ENCODE peak calls at places on chromosomes 13 and 19, in seven cellular contexts. K is GM12878, A is SK-N-SH, X is HepG2, F is HCT116, G is A549, Y is HL-60. T is an unnamed sample.

GRCh38 chr19:1591421-1592022 is 1.1 kb downstream of the MBD3 start:
- DNase-seq in X (no peak), K (no peak), A (peak; percentile 57), G (no peak), F (no peak), Y (no peak), T (no peak)

GRCh38 chr19:14479985-14480694 is 5.0 kb upstream of the PTGER1 start:
- DNase-seq in X (no peak), A (peak; percentile 95), F (no peak), G (peak; percentile 63), K (no peak), Y (peak; percentile 72), T (peak; percentile 86)

GRCh38 chr13:44396963-44397580 is 23.4 kb downstream of the SERP2 start:
- DNase-seq in G (no peak), X (no peak), Y (no peak), K (no peak), A (peak; percentile 77), F (no peak), T (peak; percentile 36)

GRCh38 chr19:28558783-28559182 is 654.2 kb downstream of the UQCRFS1 start:
- DNase-seq in K (no peak), G (no peak), A (no peak), X (no peak), Y (no peak), F (no peak), T (no peak)

GRCh38 chr19:48624791-48625723 is 5.8 kb downstream of the SPHK2 start:
- DNase-seq in X (no peak), F (no peak), K (no peak), A (no peak), Y (no peak), G (no peak), T (no peak)

GRCh38 chr19:30557212-30557611 is 185.0 kb downstream of the ZNF536 start:
- DNase-seq in X (no peak), F (no peak), G (no peak), A (no peak), Y (no peak), K (no peak), T (no peak)

GRCh38 chr19:38318595-38319142 is 976 bp upstream of the KCNK6 start:
- DNase-seq in A (no peak), K (no peak), F (no peak), G (no peak), X (no peak), Y (no peak), T (no peak)

GRCh38 chr13:74062933-74063332 is 71.3 kb downstream of the KLF12 start:
- DNase-seq in X (no peak), A (no peak), K (peak; percentile 52), F (no peak), G (no peak), Y (no peak), T (no peak)

GRCh38 chr19:39737351-39737750 is 478 bp downstream of the CLC start:
- DNase-seq in A (no peak), F (no peak), X (no peak), Y (no peak), K (no peak), G (no peak), T (no peak)

GRCh38 chr13:20808874-20809273 is 35.1 kb upstream of the EEF1AKMT1 start:
- DNase-seq in A (no peak), X (no peak), Y (no peak), G (no peak), K (no peak), F (no peak), T (no peak)

GRCh38 chr13:95360464-95361097 is 59.3 kb upstream of the ABCC4 start:
- DNase-seq in G (no peak), F (no peak), A (no peak), X (no peak), K (no peak), Y (no peak), T (no peak)

GRCh38 chr19:15159251-15159650 is 41.5 kb downstream of the NOTCH3 start:
- DNase-seq in F (no peak), K (no peak), G (peak; percentile 17), Y (no peak), A (no peak), X (no peak), T (peak; percentile 14)

GRCh38 chr19:33670398-33670797 is 48.6 kb downstream of the CHST8 start:
- DNase-seq in A (no peak), Y (no peak), G (no peak), X (no peak), K (no peak), F (no peak), T (no peak)

GRCh38 chr13:36518707-36519106 is 86.4 kb downstream of the CCNA1 start:
- DNase-seq in G (no peak), F (no peak), X (no peak), Y (no peak), K (no peak), A (no peak), T (no peak)

GRCh38 chr19:48810151-48810550 is 678 bp downstream of the BCAT2 start:
- DNase-seq in K (no peak), F (no peak), X (no peak), G (no peak), Y (no peak), A (no peak), T (peak; percentile 8)

GRCh38 chr13:106133025-106133424 is 402.4 kb downstream of the EFNB2 start:
- DNase-seq in A (no peak), K (no peak), F (no peak), X (no peak), Y (no peak), G (no peak), T (no peak)

GRCh38 chr19:53903055-53903680 is 5.9 kb upstream of the CACNG7 start:
- DNase-seq in K (no peak), F (no peak), Y (no peak), G (peak; percentile 64), A (no peak), X (peak; percentile 52), T (peak; percentile 46)

GRCh38 chr19:5679289-5680082 is 830 bp downstream of the MICOS13 start:
- DNase-seq in F (no peak), X (no peak), Y (no peak), A (no peak), K (no peak), G (no peak), T (no peak)

GRCh38 chr13:114130708-114131580 is 1.5 kb downstream of the RASA3 start:
- DNase-seq in G (peak; percentile 18), Y (no peak), X (no peak), K (no peak), F (no peak), A (peak; percentile 88), T (peak; percentile 29)

GRCh38 chr13:54647275-54647674 is 1618.7 kb downstream of the OLFM4 start:
- DNase-seq in A (no peak), K (no peak), X (no peak), G (no peak), F (no peak), Y (no peak), T (no peak)

GRCh38 chr13:29125145-29125933 is 305.2 kb downstream of the MTUS2 start:
- DNase-seq in X (no peak), K (no peak), G (no peak), A (no peak), F (no peak), Y (no peak), T (no peak)

GRCh38 chr19:1624458-1624857 is 19.2 kb upstream of the UQCR11 start:
- DNase-seq in K (no peak), Y (no peak), F (peak; percentile 43), X (peak; percentile 14), A (peak; percentile 88), G (peak; percentile 64), T (peak; percentile 84)

GRCh38 chr19:36488816-36489138 is 584 bp downstream of the ZNF566 start:
- DNase-seq in G (no peak), F (peak; percentile 13), X (peak; percentile 39), Y (no peak), K (no peak), A (peak; percentile 59), T (peak; percentile 43)

GRCh38 chr19:10685210-10685609 is 16.0 kb upstream of the QTRT1 start:
- DNase-seq in Y (no peak), X (no peak), G (no peak), F (no peak), A (no peak), K (no peak), T (no peak)

GRCh38 chr19:45385392-45386221 is 15.2 kb upstream of the ERCC2 start:
- DNase-seq in A (peak; percentile 57), F (no peak), X (no peak), Y (no peak), K (no peak), G (no peak), T (peak; percentile 10)

GRCh38 chr13:78599911-78600310 is 3.4 kb downstream of the POU4F1 start:
- DNase-seq in F (no peak), X (no peak), G (no peak), Y (no peak), A (no peak), K (no peak), T (no peak)

GRCh38 chr19:14719162-14719561 is 29.3 kb downstream of the ZNF333 start:
- DNase-seq in F (no peak), Y (no peak), A (no peak), G (no peak), K (no peak), X (no peak), T (no peak)

GRCh38 chr19:39308531-39309304 is 11.9 kb downstream of the LRFN1 start:
- DNase-seq in K (no peak), F (no peak), X (no peak), G (peak; percentile 71), Y (no peak), A (peak; percentile 58), T (peak; percentile 83)

GRCh38 chr19:51366999-51367564 is 894 bp upstream of the ETFB start:
- DNase-seq in K (no peak), Y (no peak), A (peak; percentile 44), F (no peak), G (no peak), X (no peak), T (no peak)

GRCh38 chr13:57437587-57437986 is 194.0 kb upstream of the PCDH17 start:
- DNase-seq in K (no peak), A (no peak), X (no peak), Y (no peak), F (no peak), G (no peak), T (no peak)
- TF ChIP-seq REST in K (no peak), A (no peak), X (no peak), Y (no peak), F (no peak), G (no peak), T (no peak)

DNA sequence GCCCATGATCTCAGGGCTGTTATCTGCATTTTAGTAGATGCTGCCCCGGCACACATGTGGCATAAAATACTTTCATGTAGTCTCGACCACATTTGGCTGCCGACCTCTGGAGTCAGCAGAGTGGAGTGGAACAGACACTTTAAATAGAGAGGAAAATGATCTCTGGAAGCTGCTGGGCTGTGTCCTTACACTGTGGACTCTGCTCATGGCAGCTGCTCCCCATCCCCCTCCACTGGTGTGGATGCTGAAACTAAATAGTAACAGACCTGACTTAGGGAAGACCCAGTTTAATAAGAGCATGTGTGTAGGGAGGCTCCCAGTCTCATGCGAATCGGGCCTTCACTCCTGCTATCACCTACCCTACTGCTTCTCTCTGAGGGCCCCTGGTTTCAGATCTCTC is 257.0 kb downstream of the TEX29 start:
- DNase-seq in A (no peak), X (no peak), G (no peak), K (no peak), F (no peak), Y (no peak), T (no peak)
- TF ChIP-seq REST in A (no peak), X (no peak), G (no peak), K (no peak), F (no peak), Y (no peak), T (no peak)

GRCh38 chr19:32599258-32599657 is 18.3 kb downstream of the PDCD5 start:
- DNase-seq in A (no peak), F (no peak), X (no peak), K (no peak), G (no peak), Y (no peak), T (no peak)
- TF ChIP-seq REST in A (no peak), F (no peak), X (no peak), K (no peak), G (no peak), Y (no peak), T (no peak)

GRCh38 chr13:62960723-62961122 is 1545.1 kb upstream of the PCDH20 start:
- DNase-seq in F (no peak), A (no peak), K (no peak), X (no peak), Y (no peak), G (no peak), T (no peak)
- TF ChIP-seq REST in F (no peak), A (no peak), K (no peak), X (no peak), Y (no peak), G (no peak), T (no peak)